ENCODE peak calls at places on chromosomes 16 and 17, in five cellular contexts. M is neuronal stem cell, A is IMR-90, P is H1, T is mesenchymal stem cell. V is an unnamed sample.
A peak's percentile ranks its signal among the peaks of the same experiment; 100 is the strongest.

GRCh38 chr17:42247734-42248133 is 28.5 kb downstream of the STAT5B start:
- DNase-seq in M (no peak), A (peak; percentile 81), P (no peak), T (peak; percentile 86), V (peak; percentile 67)

GRCh38 chr17:72173475-72174116 is 52.8 kb downstream of the SOX9 start:
- DNase-seq in M (no peak), A (peak; percentile 31), P (no peak), T (no peak), V (no peak)

GRCh38 chr16:77273-77806 is 685 bp upstream of the MPG start:
- DNase-seq in M (no peak), A (peak; percentile 61), P (peak; percentile 78), T (peak; percentile 88), V (peak; percentile 84)

GRCh38 chr16:66552288-66553143 is at the start of gene CKLF:
- DNase-seq in M (peak; percentile 82), A (peak; percentile 83), P (peak; percentile 95), T (peak; percentile 85), V (peak; percentile 90)

GRCh38 chr16:65728172-65728571 is 606.3 kb upstream of the CDH11 start:
- DNase-seq in M (peak; percentile 78), A (no peak), P (no peak), T (no peak), V (peak; percentile 86)

GRCh38 chr16:58411736-58412614 is 19.7 kb downstream of the GINS3 start:
- DNase-seq in M (no peak), A (no peak), P (no peak), T (no peak), V (peak; percentile 30)

GRCh38 chr17:42049834-42050359 is 504 bp downstream of the C17orf113 start:
- DNase-seq in M (no peak), A (no peak), P (no peak), T (peak; percentile 24), V (no peak)

GRCh38 chr17:37608369-37609169 is 649 bp downstream of the SYNRG start:
- DNase-seq in M (peak; percentile 77), A (peak; percentile 48), P (no peak), T (peak; percentile 59), V (peak; percentile 70)

GRCh38 chr16:48496571-48497095 is 111.4 kb upstream of the SIAH1 start:
- DNase-seq in M (no peak), A (no peak), P (no peak), T (no peak), V (no peak)

GRCh38 chr17:40399185-40399584 is 18.5 kb downstream of the TOP2A start:
- DNase-seq in M (no peak), A (peak; percentile 74), P (no peak), T (peak; percentile 79), V (peak; percentile 67)

GRCh38 chr16:24839347-24839972 is 6.3 kb upstream of the SLC5A11 start:
- DNase-seq in M (no peak), A (no peak), P (no peak), T (no peak), V (no peak)

GRCh38 chr16:8402981-8403853 is 187.1 kb downstream of the TMEM114 start:
- DNase-seq in M (no peak), A (no peak), P (no peak), T (no peak), V (no peak)

GRCh38 chr17:68200689-68201424 is 47.0 kb upstream of the AMZ2 start:
- DNase-seq in M (peak; percentile 70), A (peak; percentile 62), P (peak; percentile 92), T (peak; percentile 71), V (peak; percentile 87)

GRCh38 chr16:66273644-66274334 is 92.7 kb upstream of the CDH5 start:
- DNase-seq in M (no peak), A (peak; percentile 54), P (peak; percentile 61), T (no peak), V (peak; percentile 50)

GRCh38 chr17:66985338-66985737 is 20.8 kb downstream of the CACNG4 start:
- DNase-seq in M (no peak), A (no peak), P (no peak), T (no peak), V (no peak)

GRCh38 chr16:61128545-61129323 is 907.5 kb downstream of the CDH8 start:
- DNase-seq in M (no peak), A (no peak), P (no peak), T (no peak), V (no peak)

GRCh38 chr17:3796110-3796821 is 4.7 kb downstream of the ITGAE start:
- DNase-seq in M (no peak), A (no peak), P (no peak), T (no peak), V (no peak)

GRCh38 chr17:3804503-3804931 is 3.5 kb upstream of the ITGAE start:
- DNase-seq in M (no peak), A (peak; percentile 38), P (no peak), T (no peak), V (no peak)

GRCh38 chr16:85699628-85700027 is 10.9 kb upstream of the GINS2 start:
- DNase-seq in M (no peak), A (peak; percentile 75), P (no peak), T (peak; percentile 27), V (peak; percentile 47)

GRCh38 chr17:7982171-7982570 is 20.2 kb upstream of the GUCY2D start:
- DNase-seq in M (no peak), A (peak; percentile 78), P (no peak), T (no peak), V (no peak)

GRCh38 chr17:27430882-27431491 is 25.3 kb upstream of the KSR1 start:
- DNase-seq in M (peak; percentile 15), A (peak; percentile 51), P (peak; percentile 61), T (peak; percentile 56), V (peak; percentile 59)

GRCh38 chr17:59561042-59561441 is 4.4 kb upstream of the DHX40 start:
- DNase-seq in M (no peak), A (peak; percentile 3), P (no peak), T (peak; percentile 22), V (peak; percentile 68)

GRCh38 chr17:31408586-31408985 is 17.1 kb downstream of the RAB11FIP4 start:
- DNase-seq in M (no peak), A (no peak), P (no peak), T (no peak), V (no peak)

GRCh38 chr16:1960665-1961630 is 1.6 kb downstream of the NDUFB10 start:
- DNase-seq in M (no peak), A (peak; percentile 50), P (no peak), T (peak; percentile 58), V (peak; percentile 76)

GRCh38 chr17:21282231-21282630 is 2.3 kb upstream of the MAP2K3 start:
- DNase-seq in M (no peak), A (peak; percentile 98), P (no peak), T (peak; percentile 98), V (peak; percentile 68)

GRCh38 chr17:50163846-50164696 is 1.7 kb upstream of the SGCA start:
- DNase-seq in M (no peak), A (no peak), P (no peak), T (no peak), V (peak; percentile 32)

GRCh38 chr17:34201225-34201624 is 53.9 kb upstream of the CCL2 start:
- DNase-seq in M (no peak), A (peak; percentile 18), P (no peak), T (no peak), V (no peak)

GRCh38 chr17:503449-503700 is 150.8 kb upstream of the RPH3AL start:
- DNase-seq in M (no peak), A (no peak), P (no peak), T (no peak), V (no peak)

GRCh38 chr17:66283296-66283934 is 19.0 kb upstream of the PRKCA start:
- DNase-seq in M (no peak), A (no peak), P (no peak), T (no peak), V (no peak)

GRCh38 chr17:75390982-75391381 is 14.5 kb downstream of the GRB2 start:
- DNase-seq in M (no peak), A (peak; percentile 39), P (no peak), T (no peak), V (no peak)

GRCh38 chr16:48611329-48612137 is 1.6 kb upstream of the N4BP1 start:
- DNase-seq in M (no peak), A (no peak), P (no peak), T (no peak), V (peak; percentile 89)

GRCh38 chr17:49817993-49818392 is 29.5 kb downstream of the KAT7 start:
- DNase-seq in M (no peak), A (no peak), P (no peak), T (no peak), V (no peak)

GRCh38 chr17:81027038-81027437 is 7.9 kb upstream of the BAIAP2 start:
- DNase-seq in M (no peak), A (no peak), P (no peak), T (no peak), V (no peak)

GRCh38 chr17:44775838-44776621 is 17.2 kb downstream of the ADAM11 start:
- DNase-seq in M (no peak), A (no peak), P (no peak), T (no peak), V (no peak)
- H3K4me3 ChIP-seq in M (peak overlapping the region; percentile 59), A (peak overlapping the region; percentile 55), P (peak overlapping the region; percentile 57), T (peak overlapping the region; percentile 82), V (peak overlapping the region; percentile 23)

GRCh38 chr17:55540414-55541091 is 29.3 kb upstream of the SMIM36 start:
- DNase-seq in M (no peak), A (peak; percentile 16), P (no peak), T (peak; percentile 7), V (no peak)
- H2BK15ac ChIP-seq in M (no peak overlapping the region), A (no peak overlapping the region), P (no peak overlapping the region), T (no peak overlapping the region), V (no peak overlapping the region)

DNA sequence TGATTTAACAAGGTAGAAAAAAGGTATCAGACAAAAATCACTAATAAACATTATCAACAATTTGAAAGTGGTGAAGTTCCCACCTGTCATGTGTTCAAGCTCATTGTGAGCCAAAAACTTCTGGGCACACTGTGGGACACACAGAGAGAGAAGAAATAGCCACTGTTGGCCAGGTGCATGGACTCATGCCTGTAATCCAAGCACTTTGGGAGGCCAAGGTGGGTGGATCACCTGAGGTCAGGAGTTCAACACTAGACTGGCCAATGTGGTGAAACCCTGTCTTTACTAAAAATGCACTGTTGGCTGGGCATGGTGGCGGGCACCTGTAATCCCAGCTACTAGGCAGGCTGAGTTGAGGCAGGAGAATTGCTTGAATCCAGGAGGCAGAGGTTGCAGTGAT is 167.4 kb downstream of the TOX3 start:
- DNase-seq in M (no peak), A (no peak), P (no peak), T (no peak), V (no peak)
- H3K4me3 ChIP-seq in M (no peak overlapping the region), A (no peak overlapping the region), P (no peak overlapping the region), T (no peak overlapping the region), V (no peak overlapping the region)

GRCh38 chr17:48613862-48614694 is 1.0 kb downstream of the HOXB8 start:
- DNase-seq in M (no peak), A (peak; percentile 31), P (no peak), T (peak; percentile 69), V (peak; percentile 70)
- H2BK15ac ChIP-seq in M (no peak overlapping the region), A (no peak overlapping the region), P (no peak overlapping the region), T (peak overlapping the region; percentile 84), V (no peak overlapping the region)

V was measured in mesendoderm.